ENCODE peak calls at places on chromosomes 7 and 10, in five cellular contexts. E is heart right ventricle, R is osteocyte, T is activated B cell treated with CpG ODN at 0.5 μM for 24 hours, I is AG09319. O is an unnamed sample.

GRCh38 chr7:12694817-12695216 is 7.4 kb downstream of the ARL4A start:
- DNase-seq in E (no peak), R (no peak), T (no peak), I (no peak), O (no peak)

GRCh38 chr10:95480102-95480900 is 80.9 kb downstream of the SORBS1 start:
- DNase-seq in E (peak), R (no peak), T (no peak), I (no peak), O (no peak)

GRCh38 chr10:79490400-79491081 is 21.8 kb upstream of the EIF5AL1 start:
- DNase-seq in E (peak), R (no peak), T (no peak), I (no peak), O (no peak)

GRCh38 chr10:15609291-15609690 is 110.4 kb downstream of the ITGA8 start:
- DNase-seq in E (no peak), R (no peak), T (no peak), I (no peak), O (no peak)

GRCh38 chr10:125035136-125035535 is 93.2 kb downstream of the ZRANB1 start:
- DNase-seq in E (no peak), R (no peak), T (no peak), I (peak), O (no peak)

GRCh38 chr7:66238712-66239466 is 33.8 kb downstream of the TPST1 start:
- DNase-seq in E (no peak), R (no peak), T (no peak), I (no peak), O (no peak)

GRCh38 chr7:2863461-2864066 is 19.5 kb upstream of the GNA12 start:
- DNase-seq in E (peak), R (no peak), T (peak), I (peak), O (peak)

GRCh38 chr10:116044722-116045374 is 228.2 kb downstream of the GFRA1 start:
- DNase-seq in E (peak), R (no peak), T (no peak), I (peak), O (no peak)

GRCh38 chr10:17454181-17454800 is at the start of gene ST8SIA6:
- DNase-seq in E (peak), R (peak), T (no peak), I (no peak), O (peak)

GRCh38 chr7:151247611-151248176 is 800 bp downstream of the SMARCD3 start:
- DNase-seq in E (no peak), R (no peak), T (no peak), I (no peak), O (no peak)

GRCh38 chr7:143369678-143370651 is 7.5 kb upstream of the FAM131B start:
- DNase-seq in E (no peak), R (no peak), T (no peak), I (no peak), O (no peak)

GRCh38 chr10:63521389-63522128 is at the start of gene REEP3:
- DNase-seq in E (peak), R (peak), T (peak), I (peak), O (peak)

GRCh38 chr10:84574101-84574500 is 245.7 kb downstream of the CCSER2 start:
- DNase-seq in E (no peak), R (no peak), T (no peak), I (no peak), O (no peak)

GRCh38 chr7:25262586-25262985 is 34.3 kb upstream of the NPVF start:
- DNase-seq in E (no peak), R (no peak), T (no peak), I (no peak), O (no peak)

GRCh38 chr10:131117416-131118212 is 193.9 kb downstream of the TCERG1L start:
- DNase-seq in E (no peak), R (no peak), T (no peak), I (no peak), O (no peak)

GRCh38 chr10:122265896-122266295 is 5.2 kb upstream of the BTBD16 start:
- DNase-seq in E (no peak), R (no peak), T (no peak), I (no peak), O (no peak)

GRCh38 chr7:129864042-129864441 is 88.7 kb downstream of the UBE2H start:
- DNase-seq in E (peak), R (no peak), T (no peak), I (no peak), O (no peak)

GRCh38 chr10:66180651-66181318 is 745.1 kb upstream of the LRRTM3 start:
- DNase-seq in E (peak), R (no peak), T (no peak), I (peak), O (no peak)

GRCh38 chr10:92990615-92991014 is 70.0 kb upstream of the CYP26C1 start:
- DNase-seq in E (no peak), R (no peak), T (no peak), I (no peak), O (no peak)

GRCh38 chr7:47253650-47254080 is 328.2 kb downstream of the TNS3 start:
- DNase-seq in E (peak), R (peak), T (no peak), I (peak), O (no peak)

GRCh38 chr7:100629117-100629711 is 12.1 kb downstream of the TFR2 start:
- DNase-seq in E (no peak), R (no peak), T (no peak), I (no peak), O (no peak)

GRCh38 chr10:5892007-5892406 is 2.0 kb downstream of the FBH1 start:
- DNase-seq in E (no peak), R (no peak), T (no peak), I (no peak), O (no peak)

GRCh38 chr7:156152380-156152779 is 340.1 kb upstream of the SHH start:
- DNase-seq in E (no peak), R (no peak), T (no peak), I (no peak), O (no peak)

GRCh38 chr7:143002106-143002505 is 24.8 kb downstream of the OR9A2 start:
- DNase-seq in E (no peak), R (no peak), T (no peak), I (no peak), O (no peak)

GRCh38 chr10:100509241-100509640 is 10.4 kb downstream of the SEC31B start:
- DNase-seq in E (no peak), R (no peak), T (no peak), I (no peak), O (no peak)

GRCh38 chr7:155918720-155919399 is 106.6 kb upstream of the SHH start:
- DNase-seq in E (peak), R (peak), T (no peak), I (no peak), O (no peak)

GRCh38 chr7:131529179-131529578 is 27.2 kb downstream of the PODXL start:
- DNase-seq in E (peak), R (no peak), T (no peak), I (no peak), O (no peak)

GRCh38 chr10:112039823-112040222 is 143.7 kb downstream of the GPAM start:
- DNase-seq in E (no peak), R (no peak), T (no peak), I (no peak), O (no peak)

GRCh38 chr10:17655567-17656146 is 11.7 kb downstream of the STAM start:
- DNase-seq in E (no peak), R (no peak), T (no peak), I (no peak), O (no peak)

GRCh38 chr10:19158358-19158757 is 109.8 kb downstream of the MALRD1 start:
- DNase-seq in E (no peak), R (no peak), T (no peak), I (no peak), O (no peak)

GRCh38 chr7:111855842-111856227 is 293.5 kb upstream of the IMMP2L start:
- DNase-seq in E (no peak), R (no peak), T (no peak), I (no peak), O (no peak)
- TF ChIP-seq CTCF in E (no peak), R (peak), T (no peak), I (peak), O (no peak)

GRCh38 chr7:5423272-5423843 is at the start of gene TNRC18:
- DNase-seq in E (no peak), R (no peak), T (peak), I (no peak), O (peak)
- TF ChIP-seq CTCF in E (no peak), R (no peak), T (no peak), I (no peak), O (no peak)

GRCh38 chr10:31947144-31947926 is 18.7 kb upstream of the ARHGAP12 start:
- DNase-seq in E (peak), R (no peak), T (no peak), I (peak), O (no peak)
- TF ChIP-seq CTCF in E (peak), R (peak), T (no peak), I (peak), O (no peak)

DNA sequence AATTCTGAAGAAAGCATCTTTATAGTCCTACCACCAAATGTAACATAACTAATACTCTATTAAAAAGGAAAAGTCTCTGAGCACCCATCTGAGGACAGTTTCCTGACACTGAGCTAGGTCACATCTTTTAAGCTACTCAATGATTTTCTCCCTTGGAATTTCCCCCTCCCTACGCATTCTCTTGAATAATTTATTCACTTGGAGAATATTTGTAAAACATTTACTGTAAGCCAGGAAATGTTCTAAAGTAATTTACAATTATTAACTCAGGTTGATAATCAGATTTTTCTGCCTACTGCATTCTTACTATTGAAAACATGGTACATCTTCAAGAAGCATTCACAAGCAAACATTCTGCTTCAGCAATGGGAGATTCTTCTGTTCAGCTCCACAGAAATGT is 297.1 kb upstream of the VSTM2A start:
- DNase-seq in E (no peak), R (no peak), T (no peak), I (no peak), O (no peak)
- TF ChIP-seq CTCF in E (no peak), R (no peak), T (no peak), I (no peak), O (no peak)

GRCh38 chr7:37095122-37095521 is 353.5 kb downstream of the ELMO1 start:
- DNase-seq in E (no peak), R (no peak), T (no peak), I (no peak), O (no peak)

GRCh38 chr7:37096341-37096740 is 352.3 kb downstream of the ELMO1 start:
- DNase-seq in E (no peak), R (no peak), T (no peak), I (no peak), O (no peak)

GRCh38 chr7:37100735-37101331 is 347.8 kb downstream of the ELMO1 start:
- DNase-seq in E (peak), R (no peak), T (no peak), I (no peak), O (no peak)

GRCh38 chr7:37097983-37098382 is 350.7 kb downstream of the ELMO1 start:
- DNase-seq in E (no peak), R (no peak), T (no peak), I (no peak), O (no peak)

GRCh38 chr7:37097276-37097675 is 351.4 kb downstream of the ELMO1 start:
- DNase-seq in E (no peak), R (no peak), T (no peak), I (no peak), O (no peak)
- TF ChIP-seq CTCF in E (no peak), R (no peak), T (no peak), I (no peak), O (no peak)

GRCh38 chr7:70693690-70694356 is 438.1 kb upstream of the GALNT17 start:
- DNase-seq in E (peak), R (peak), T (peak), I (no peak), O (peak)
- TF ChIP-seq CTCF in E (peak), R (no peak), T (no peak), I (no peak), O (no peak)

GRCh38 chr7:108459922-108460551 is 3.8 kb upstream of the NRCAM start:
- DNase-seq in E (no peak), R (no peak), T (no peak), I (no peak), O (no peak)
- TF ChIP-seq CTCF in E (peak), R (peak), T (no peak), I (peak), O (no peak)

GRCh38 chr7:38886265-38886664 is 22.7 kb downstream of the VPS41 start:
- DNase-seq in E (no peak), R (no peak), T (no peak), I (no peak), O (no peak)

GRCh38 chr7:38893061-38893460 is 15.9 kb downstream of the VPS41 start:
- DNase-seq in E (no peak), R (no peak), T (no peak), I (no peak), O (no peak)

GRCh38 chr7:38889079-38889478 is 19.9 kb downstream of the VPS41 start:
- DNase-seq in E (no peak), R (no peak), T (no peak), I (no peak), O (no peak)

GRCh38 chr7:38890597-38890996 is 18.4 kb downstream of the VPS41 start:
- DNase-seq in E (no peak), R (no peak), T (no peak), I (no peak), O (no peak)

DNA sequence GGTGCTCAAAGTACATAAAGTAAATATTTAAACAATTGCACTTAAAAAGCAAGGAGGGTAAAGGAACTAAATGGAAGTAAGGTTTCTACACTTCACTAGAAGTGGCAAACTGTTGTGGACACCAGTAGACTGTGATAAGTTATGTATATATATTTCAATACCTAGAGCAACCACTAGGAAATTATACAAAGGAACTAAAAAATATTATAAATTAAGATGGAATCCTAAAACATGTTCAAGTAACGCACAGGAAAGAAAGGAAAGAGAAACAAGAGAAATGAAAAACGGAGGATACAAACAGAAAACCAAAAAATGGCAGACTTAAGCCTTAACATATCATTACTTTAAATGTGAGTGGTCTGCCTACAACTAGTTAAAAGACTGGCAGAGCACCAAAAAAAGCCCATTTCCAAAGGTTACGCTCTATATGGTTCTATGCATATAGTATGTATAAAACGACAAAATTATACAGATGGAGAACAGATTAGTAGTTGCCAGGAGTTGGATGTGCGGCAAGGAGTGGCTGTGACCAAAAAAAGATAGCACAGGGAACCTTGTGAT is 19.0 kb downstream of the VPS41 start:
- DNase-seq in E (no peak), R (no peak), T (no peak), I (no peak), O (no peak)
- TF ChIP-seq CTCF in E (peak), R (peak), T (no peak), I (no peak), O (peak)

GRCh38 chr7:42071372-42072261 is 165.4 kb downstream of the GLI3 start:
- DNase-seq in E (no peak), R (no peak), T (no peak), I (peak), O (no peak)
- TF ChIP-seq CTCF in E (peak), R (no peak), T (no peak), I (no peak), O (no peak)

GRCh38 chr10:28975891-28976471 is 298.7 kb downstream of the BAMBI start:
- DNase-seq in E (no peak), R (no peak), T (no peak), I (no peak), O (no peak)
- TF ChIP-seq CTCF in E (no peak), R (peak), T (no peak), I (no peak), O (no peak)

O was measured in natural killer cell.